ENCODE peak calls at places on chromosomes 6 and 20, in five cellular contexts. One of them, this sample, is unnamed.
A peak's percentile ranks its signal among the peaks of the same experiment; 100 is the strongest.

GRCh38 chr6:9437836-9438235 is 977.0 kb downstream of the TFAP2A start:
- DNase-seq in fibroblast of the aortic adventitia: peak; percentile 15
- DNase-seq in RWPE1: peak; percentile 20
- DNase-seq in GM13977: no peak
- DNase-seq in RPMI8226: no peak
- DNase-seq in this sample: no peak

GRCh38 chr20:50068041-50068651 is 44.8 kb downstream of the UBE2V1 start:
- DNase-seq in fibroblast of the aortic adventitia: no peak
- DNase-seq in RWPE1: no peak
- DNase-seq in GM13977: no peak
- DNase-seq in RPMI8226: no peak
- DNase-seq in this sample: no peak

GRCh38 chr20:19692685-19693119 is 65.4 kb upstream of the RIN2 start:
- DNase-seq in fibroblast of the aortic adventitia: peak; percentile 55
- DNase-seq in RWPE1: peak; percentile 83
- DNase-seq in GM13977: peak; percentile 56
- DNase-seq in RPMI8226: peak; percentile 61
- DNase-seq in this sample: peak; percentile 43

GRCh38 chr6:102525336-102525735 is 1131.8 kb downstream of the GRIK2 start:
- DNase-seq in fibroblast of the aortic adventitia: no peak
- DNase-seq in RWPE1: no peak
- DNase-seq in GM13977: no peak
- DNase-seq in RPMI8226: no peak
- DNase-seq in this sample: no peak

GRCh38 chr6:15751721-15752350 is 89.0 kb upstream of the DTNBP1 start:
- DNase-seq in fibroblast of the aortic adventitia: no peak
- DNase-seq in RWPE1: no peak
- DNase-seq in GM13977: no peak
- DNase-seq in RPMI8226: no peak
- DNase-seq in this sample: no peak

GRCh38 chr6:134446228-134446848 is 128.4 kb upstream of the SGK1 start:
- DNase-seq in fibroblast of the aortic adventitia: peak; percentile 68
- DNase-seq in RWPE1: no peak
- DNase-seq in GM13977: no peak
- DNase-seq in RPMI8226: no peak
- DNase-seq in this sample: peak; percentile 39

GRCh38 chr6:43851204-43851855 is 81.3 kb downstream of the VEGFA start:
- DNase-seq in fibroblast of the aortic adventitia: peak; percentile 82
- DNase-seq in RWPE1: no peak
- DNase-seq in GM13977: no peak
- DNase-seq in RPMI8226: no peak
- DNase-seq in this sample: peak; percentile 21

GRCh38 chr6:112065426-112065986 is 11.6 kb downstream of the CCN6 start:
- DNase-seq in fibroblast of the aortic adventitia: no peak
- DNase-seq in RWPE1: no peak
- DNase-seq in GM13977: no peak
- DNase-seq in RPMI8226: no peak
- DNase-seq in this sample: no peak

GRCh38 chr20:16530201-16530681 is 43.0 kb downstream of the KIF16B start:
- DNase-seq in fibroblast of the aortic adventitia: peak; percentile 8
- DNase-seq in RWPE1: peak; percentile 81
- DNase-seq in GM13977: no peak
- DNase-seq in RPMI8226: no peak
- DNase-seq in this sample: peak; percentile 54

GRCh38 chr6:31888281-31889258 is 8.9 kb downstream of the EHMT2 start:
- DNase-seq in fibroblast of the aortic adventitia: no peak
- DNase-seq in RWPE1: no peak
- DNase-seq in GM13977: peak; percentile 73
- DNase-seq in RPMI8226: peak; percentile 49
- DNase-seq in this sample: no peak

GRCh38 chr6:131948692-131949614 is 2.2 kb downstream of the CCN2 start:
- DNase-seq in fibroblast of the aortic adventitia: peak; percentile 81
- DNase-seq in RWPE1: no peak
- DNase-seq in GM13977: no peak
- DNase-seq in RPMI8226: no peak
- DNase-seq in this sample: peak; percentile 40

GRCh38 chr6:97026298-97026697 is 101.8 kb downstream of the KLHL32 start:
- DNase-seq in fibroblast of the aortic adventitia: no peak
- DNase-seq in RWPE1: no peak
- DNase-seq in GM13977: no peak
- DNase-seq in RPMI8226: no peak
- DNase-seq in this sample: no peak

GRCh38 chr20:12591949-12592470 is 416.8 kb upstream of the SPTLC3 start:
- DNase-seq in fibroblast of the aortic adventitia: no peak
- DNase-seq in RWPE1: no peak
- DNase-seq in GM13977: no peak
- DNase-seq in RPMI8226: no peak
- DNase-seq in this sample: no peak

GRCh38 chr20:53900380-53900999 is 169.9 kb downstream of the BCAS1 start:
- DNase-seq in fibroblast of the aortic adventitia: peak; percentile 95
- DNase-seq in RWPE1: peak; percentile 78
- DNase-seq in GM13977: no peak
- DNase-seq in RPMI8226: no peak
- DNase-seq in this sample: peak; percentile 95

GRCh38 chr6:13289789-13290318 is 38.5 kb downstream of the TBC1D7 start:
- DNase-seq in fibroblast of the aortic adventitia: peak; percentile 26
- DNase-seq in RWPE1: no peak
- DNase-seq in GM13977: no peak
- DNase-seq in RPMI8226: no peak
- DNase-seq in this sample: no peak

GRCh38 chr20:22684072-22684762 is 99.8 kb upstream of the FOXA2 start:
- DNase-seq in fibroblast of the aortic adventitia: peak; percentile 79
- DNase-seq in RWPE1: peak; percentile 77
- DNase-seq in GM13977: peak; percentile 67
- DNase-seq in RPMI8226: peak; percentile 78
- DNase-seq in this sample: peak; percentile 50

GRCh38 chr20:431012-431904 is 23.2 kb downstream of the RBCK1 start:
- DNase-seq in fibroblast of the aortic adventitia: peak; percentile 60
- DNase-seq in RWPE1: peak; percentile 78
- DNase-seq in GM13977: peak; percentile 46
- DNase-seq in RPMI8226: peak; percentile 86
- DNase-seq in this sample: peak; percentile 62

GRCh38 chr6:66429220-66429619 is 722.2 kb upstream of the EYS start:
- DNase-seq in fibroblast of the aortic adventitia: peak; percentile 0
- DNase-seq in RWPE1: no peak
- DNase-seq in GM13977: no peak
- DNase-seq in RPMI8226: no peak
- DNase-seq in this sample: no peak

GRCh38 chr6:2875840-2876207 is 27.3 kb downstream of the SERPINB9 start:
- DNase-seq in fibroblast of the aortic adventitia: peak; percentile 9
- DNase-seq in RWPE1: no peak
- DNase-seq in GM13977: peak; percentile 71
- DNase-seq in RPMI8226: peak; percentile 29
- DNase-seq in this sample: no peak

GRCh38 chr20:819680-820327 is 13.7 kb upstream of the FAM110A start:
- DNase-seq in fibroblast of the aortic adventitia: no peak
- DNase-seq in RWPE1: no peak
- DNase-seq in GM13977: no peak
- DNase-seq in RPMI8226: no peak
- DNase-seq in this sample: no peak